ENCODE peak calls at places on chromosomes 3 and 15, in nine cellular contexts. One of them, this sample, is unnamed.
A peak's percentile ranks its signal among the peaks of the same experiment; 100 is the strongest.

GRCh38 chr3:181703701-181704420 is 7.9 kb upstream of the SOX2 start:
- DNase-seq in HFF-Myc: no peak
- DNase-seq in stimulated activated CD4-positive, alpha-beta T cell treated with anti-CD3 and anti-CD28 coated beads, Interleukin-2, amount 100 ng/mL, for 4 hours: no peak
- DNase-seq in GM23248: no peak
- DNase-seq in NB4: no peak
- DNase-seq in nephron progenitor cell: peak; percentile 30
- DNase-seq in fibroblast of lung: no peak
- DNase-seq in left colon: no peak
- DNase-seq in Caki2: no peak
- DNase-seq in this sample: no peak

GRCh38 chr3:184846500-184846899 is 34.5 kb downstream of the VPS8 start:
- DNase-seq in HFF-Myc: no peak
- DNase-seq in stimulated activated CD4-positive, alpha-beta T cell treated with anti-CD3 and anti-CD28 coated beads, Interleukin-2, amount 100 ng/mL, for 4 hours: no peak
- DNase-seq in GM23248: no peak
- DNase-seq in NB4: no peak
- DNase-seq in nephron progenitor cell: no peak
- DNase-seq in fibroblast of lung: no peak
- DNase-seq in left colon: no peak
- DNase-seq in Caki2: no peak
- DNase-seq in this sample: no peak

GRCh38 chr3:36511761-36512496 is 131.6 kb downstream of the STAC start:
- DNase-seq in HFF-Myc: no peak
- DNase-seq in stimulated activated CD4-positive, alpha-beta T cell treated with anti-CD3 and anti-CD28 coated beads, Interleukin-2, amount 100 ng/mL, for 4 hours: no peak
- DNase-seq in GM23248: no peak
- DNase-seq in NB4: no peak
- DNase-seq in nephron progenitor cell: no peak
- DNase-seq in fibroblast of lung: no peak
- DNase-seq in left colon: no peak
- DNase-seq in Caki2: no peak
- DNase-seq in this sample: no peak

GRCh38 chr3:186102687-186103086 is 6.2 kb downstream of the ETV5 start:
- DNase-seq in HFF-Myc: no peak
- DNase-seq in stimulated activated CD4-positive, alpha-beta T cell treated with anti-CD3 and anti-CD28 coated beads, Interleukin-2, amount 100 ng/mL, for 4 hours: no peak
- DNase-seq in GM23248: peak; percentile 34
- DNase-seq in NB4: no peak
- DNase-seq in nephron progenitor cell: no peak
- DNase-seq in fibroblast of lung: peak; percentile 62
- DNase-seq in left colon: no peak
- DNase-seq in Caki2: no peak
- DNase-seq in this sample: no peak

GRCh38 chr3:84961492-84962255 is 2.9 kb downstream of the CADM2 start:
- DNase-seq in HFF-Myc: no peak
- DNase-seq in stimulated activated CD4-positive, alpha-beta T cell treated with anti-CD3 and anti-CD28 coated beads, Interleukin-2, amount 100 ng/mL, for 4 hours: no peak
- DNase-seq in GM23248: no peak
- DNase-seq in NB4: no peak
- DNase-seq in nephron progenitor cell: peak; percentile 32
- DNase-seq in fibroblast of lung: no peak
- DNase-seq in left colon: no peak
- DNase-seq in Caki2: no peak
- DNase-seq in this sample: no peak

GRCh38 chr15:70390723-70391122 is 293.0 kb upstream of the TLE3 start:
- DNase-seq in HFF-Myc: no peak
- DNase-seq in stimulated activated CD4-positive, alpha-beta T cell treated with anti-CD3 and anti-CD28 coated beads, Interleukin-2, amount 100 ng/mL, for 4 hours: no peak
- DNase-seq in GM23248: no peak
- DNase-seq in NB4: no peak
- DNase-seq in nephron progenitor cell: no peak
- DNase-seq in fibroblast of lung: no peak
- DNase-seq in left colon: no peak
- DNase-seq in Caki2: no peak
- DNase-seq in this sample: no peak

GRCh38 chr3:107969994-107970896 is 120.6 kb downstream of the CD47 start:
- DNase-seq in HFF-Myc: no peak
- DNase-seq in stimulated activated CD4-positive, alpha-beta T cell treated with anti-CD3 and anti-CD28 coated beads, Interleukin-2, amount 100 ng/mL, for 4 hours: no peak
- DNase-seq in GM23248: peak; percentile 18
- DNase-seq in NB4: no peak
- DNase-seq in nephron progenitor cell: no peak
- DNase-seq in fibroblast of lung: peak; percentile 25
- DNase-seq in left colon: peak; percentile 40
- DNase-seq in Caki2: no peak
- DNase-seq in this sample: peak; percentile 61

GRCh38 chr3:71568217-71568616 is 15.3 kb downstream of the FOXP1 start:
- DNase-seq in HFF-Myc: no peak
- DNase-seq in stimulated activated CD4-positive, alpha-beta T cell treated with anti-CD3 and anti-CD28 coated beads, Interleukin-2, amount 100 ng/mL, for 4 hours: no peak
- DNase-seq in GM23248: no peak
- DNase-seq in NB4: no peak
- DNase-seq in nephron progenitor cell: no peak
- DNase-seq in fibroblast of lung: no peak
- DNase-seq in left colon: no peak
- DNase-seq in Caki2: no peak
- DNase-seq in this sample: no peak

GRCh38 chr3:129034650-129035049 is 25.9 kb upstream of the GP9 start:
- DNase-seq in HFF-Myc: no peak
- DNase-seq in stimulated activated CD4-positive, alpha-beta T cell treated with anti-CD3 and anti-CD28 coated beads, Interleukin-2, amount 100 ng/mL, for 4 hours: no peak
- DNase-seq in GM23248: no peak
- DNase-seq in NB4: no peak
- DNase-seq in nephron progenitor cell: no peak
- DNase-seq in fibroblast of lung: no peak
- DNase-seq in left colon: no peak
- DNase-seq in Caki2: no peak
- DNase-seq in this sample: no peak

GRCh38 chr3:98513736-98514135 is 9.0 kb downstream of the CLDND1 start:
- DNase-seq in HFF-Myc: no peak
- DNase-seq in stimulated activated CD4-positive, alpha-beta T cell treated with anti-CD3 and anti-CD28 coated beads, Interleukin-2, amount 100 ng/mL, for 4 hours: no peak
- DNase-seq in GM23248: no peak
- DNase-seq in NB4: no peak
- DNase-seq in nephron progenitor cell: no peak
- DNase-seq in fibroblast of lung: no peak
- DNase-seq in left colon: no peak
- DNase-seq in Caki2: no peak
- DNase-seq in this sample: no peak

GRCh38 chr3:194607592-194608386 is 25.4 kb downstream of the TMEM44 start:
- DNase-seq in HFF-Myc: no peak
- DNase-seq in stimulated activated CD4-positive, alpha-beta T cell treated with anti-CD3 and anti-CD28 coated beads, Interleukin-2, amount 100 ng/mL, for 4 hours: no peak
- DNase-seq in GM23248: no peak
- DNase-seq in NB4: no peak
- DNase-seq in nephron progenitor cell: no peak
- DNase-seq in fibroblast of lung: no peak
- DNase-seq in left colon: no peak
- DNase-seq in Caki2: no peak
- DNase-seq in this sample: no peak

GRCh38 chr3:179304605-179305004 is 18.2 kb upstream of the ZNF639 start:
- DNase-seq in HFF-Myc: no peak
- DNase-seq in stimulated activated CD4-positive, alpha-beta T cell treated with anti-CD3 and anti-CD28 coated beads, Interleukin-2, amount 100 ng/mL, for 4 hours: no peak
- DNase-seq in GM23248: peak; percentile 25
- DNase-seq in NB4: no peak
- DNase-seq in nephron progenitor cell: no peak
- DNase-seq in fibroblast of lung: no peak
- DNase-seq in left colon: no peak
- DNase-seq in Caki2: no peak
- DNase-seq in this sample: no peak

GRCh38 chr3:117011687-117012250 is 302.2 kb downstream of the TUSC7 start:
- DNase-seq in HFF-Myc: no peak
- DNase-seq in stimulated activated CD4-positive, alpha-beta T cell treated with anti-CD3 and anti-CD28 coated beads, Interleukin-2, amount 100 ng/mL, for 4 hours: no peak
- DNase-seq in GM23248: peak; percentile 70
- DNase-seq in NB4: peak; percentile 1
- DNase-seq in nephron progenitor cell: no peak
- DNase-seq in fibroblast of lung: no peak
- DNase-seq in left colon: no peak
- DNase-seq in Caki2: no peak
- DNase-seq in this sample: no peak

GRCh38 chr3:143847787-143848631 is at the start of gene SLC9A9:
- DNase-seq in HFF-Myc: peak; percentile 49
- DNase-seq in stimulated activated CD4-positive, alpha-beta T cell treated with anti-CD3 and anti-CD28 coated beads, Interleukin-2, amount 100 ng/mL, for 4 hours: peak; percentile 6
- DNase-seq in GM23248: peak; percentile 89
- DNase-seq in NB4: peak; percentile 56
- DNase-seq in nephron progenitor cell: peak; percentile 6
- DNase-seq in fibroblast of lung: peak; percentile 85
- DNase-seq in left colon: peak; percentile 29
- DNase-seq in Caki2: peak; percentile 39
- DNase-seq in this sample: no peak

GRCh38 chr3:161559177-161559998 is 62.8 kb downstream of the OTOL1 start:
- DNase-seq in HFF-Myc: no peak
- DNase-seq in stimulated activated CD4-positive, alpha-beta T cell treated with anti-CD3 and anti-CD28 coated beads, Interleukin-2, amount 100 ng/mL, for 4 hours: no peak
- DNase-seq in GM23248: peak; percentile 71
- DNase-seq in NB4: peak; percentile 53
- DNase-seq in nephron progenitor cell: peak; percentile 21
- DNase-seq in fibroblast of lung: peak; percentile 63
- DNase-seq in left colon: no peak
- DNase-seq in Caki2: peak; percentile 65
- DNase-seq in this sample: no peak

GRCh38 chr3:149021830-149022229 is 30.5 kb downstream of the GYG1 start:
- DNase-seq in HFF-Myc: no peak
- DNase-seq in stimulated activated CD4-positive, alpha-beta T cell treated with anti-CD3 and anti-CD28 coated beads, Interleukin-2, amount 100 ng/mL, for 4 hours: no peak
- DNase-seq in GM23248: no peak
- DNase-seq in NB4: no peak
- DNase-seq in nephron progenitor cell: no peak
- DNase-seq in fibroblast of lung: no peak
- DNase-seq in left colon: no peak
- DNase-seq in Caki2: no peak
- DNase-seq in this sample: no peak

GRCh38 chr15:62275818-62276217 is 110.7 kb upstream of the C2CD4B start:
- DNase-seq in HFF-Myc: no peak
- DNase-seq in stimulated activated CD4-positive, alpha-beta T cell treated with anti-CD3 and anti-CD28 coated beads, Interleukin-2, amount 100 ng/mL, for 4 hours: no peak
- DNase-seq in GM23248: no peak
- DNase-seq in NB4: no peak
- DNase-seq in nephron progenitor cell: no peak
- DNase-seq in fibroblast of lung: no peak
- DNase-seq in left colon: no peak
- DNase-seq in Caki2: no peak
- DNase-seq in this sample: no peak

GRCh38 chr3:30924763-30925162 is 30.3 kb upstream of the GADL1 start:
- DNase-seq in HFF-Myc: no peak
- DNase-seq in stimulated activated CD4-positive, alpha-beta T cell treated with anti-CD3 and anti-CD28 coated beads, Interleukin-2, amount 100 ng/mL, for 4 hours: no peak
- DNase-seq in GM23248: peak; percentile 43
- DNase-seq in NB4: no peak
- DNase-seq in nephron progenitor cell: no peak
- DNase-seq in fibroblast of lung: peak; percentile 35
- DNase-seq in left colon: no peak
- DNase-seq in Caki2: no peak
- DNase-seq in this sample: no peak

GRCh38 chr3:83033123-83033522 is 1271.7 kb upstream of the GBE1 start:
- DNase-seq in HFF-Myc: no peak
- DNase-seq in stimulated activated CD4-positive, alpha-beta T cell treated with anti-CD3 and anti-CD28 coated beads, Interleukin-2, amount 100 ng/mL, for 4 hours: no peak
- DNase-seq in GM23248: no peak
- DNase-seq in NB4: no peak
- DNase-seq in nephron progenitor cell: no peak
- DNase-seq in fibroblast of lung: peak; percentile 22
- DNase-seq in left colon: no peak
- DNase-seq in Caki2: peak; percentile 62
- DNase-seq in this sample: no peak

GRCh38 chr3:175193815-175194518 is 334.8 kb downstream of the NAALADL2 start:
- DNase-seq in HFF-Myc: peak; percentile 15
- DNase-seq in stimulated activated CD4-positive, alpha-beta T cell treated with anti-CD3 and anti-CD28 coated beads, Interleukin-2, amount 100 ng/mL, for 4 hours: no peak
- DNase-seq in GM23248: peak; percentile 78
- DNase-seq in NB4: no peak
- DNase-seq in nephron progenitor cell: no peak
- DNase-seq in fibroblast of lung: peak; percentile 16
- DNase-seq in left colon: no peak
- DNase-seq in Caki2: no peak
- DNase-seq in this sample: peak; percentile 77

GRCh38 chr3:123546133-123546755 is 38.6 kb downstream of the HACD2 start:
- DNase-seq in HFF-Myc: peak; percentile 22
- DNase-seq in stimulated activated CD4-positive, alpha-beta T cell treated with anti-CD3 and anti-CD28 coated beads, Interleukin-2, amount 100 ng/mL, for 4 hours: no peak
- DNase-seq in GM23248: peak; percentile 58
- DNase-seq in NB4: no peak
- DNase-seq in nephron progenitor cell: no peak
- DNase-seq in fibroblast of lung: peak; percentile 64
- DNase-seq in left colon: no peak
- DNase-seq in Caki2: no peak
- DNase-seq in this sample: no peak

GRCh38 chr15:34588046-34588674 is 4.7 kb upstream of the GOLGA8B start:
- DNase-seq in HFF-Myc: peak; percentile 62
- DNase-seq in stimulated activated CD4-positive, alpha-beta T cell treated with anti-CD3 and anti-CD28 coated beads, Interleukin-2, amount 100 ng/mL, for 4 hours: peak; percentile 58
- DNase-seq in GM23248: peak; percentile 88
- DNase-seq in NB4: peak; percentile 67
- DNase-seq in nephron progenitor cell: peak; percentile 52
- DNase-seq in fibroblast of lung: peak; percentile 88
- DNase-seq in left colon: peak; percentile 46
- DNase-seq in Caki2: peak; percentile 73
- DNase-seq in this sample: no peak

GRCh38 chr3:58417075-58417474 is 16.6 kb downstream of the PDHB start:
- DNase-seq in HFF-Myc: no peak
- DNase-seq in stimulated activated CD4-positive, alpha-beta T cell treated with anti-CD3 and anti-CD28 coated beads, Interleukin-2, amount 100 ng/mL, for 4 hours: no peak
- DNase-seq in GM23248: no peak
- DNase-seq in NB4: no peak
- DNase-seq in nephron progenitor cell: no peak
- DNase-seq in fibroblast of lung: no peak
- DNase-seq in left colon: no peak
- DNase-seq in Caki2: no peak
- DNase-seq in this sample: no peak

GRCh38 chr3:89155811-89156210 is 48.4 kb downstream of the EPHA3 start:
- DNase-seq in HFF-Myc: no peak
- DNase-seq in stimulated activated CD4-positive, alpha-beta T cell treated with anti-CD3 and anti-CD28 coated beads, Interleukin-2, amount 100 ng/mL, for 4 hours: no peak
- DNase-seq in GM23248: no peak
- DNase-seq in NB4: no peak
- DNase-seq in nephron progenitor cell: no peak
- DNase-seq in fibroblast of lung: no peak
- DNase-seq in left colon: no peak
- DNase-seq in Caki2: no peak
- DNase-seq in this sample: no peak

GRCh38 chr3:40505599-40506462 is at the start of gene ZNF620:
- DNase-seq in HFF-Myc: no peak
- DNase-seq in stimulated activated CD4-positive, alpha-beta T cell treated with anti-CD3 and anti-CD28 coated beads, Interleukin-2, amount 100 ng/mL, for 4 hours: peak; percentile 32
- DNase-seq in GM23248: peak; percentile 50
- DNase-seq in NB4: peak; percentile 85
- DNase-seq in nephron progenitor cell: peak; percentile 86
- DNase-seq in fibroblast of lung: peak; percentile 59
- DNase-seq in left colon: peak; percentile 81
- DNase-seq in Caki2: peak; percentile 71
- DNase-seq in this sample: peak; percentile 73

GRCh38 chr3:171715155-171715554 is 95.1 kb downstream of the PLD1 start:
- DNase-seq in HFF-Myc: no peak
- DNase-seq in stimulated activated CD4-positive, alpha-beta T cell treated with anti-CD3 and anti-CD28 coated beads, Interleukin-2, amount 100 ng/mL, for 4 hours: no peak
- DNase-seq in GM23248: no peak
- DNase-seq in NB4: no peak
- DNase-seq in nephron progenitor cell: no peak
- DNase-seq in fibroblast of lung: no peak
- DNase-seq in left colon: no peak
- DNase-seq in Caki2: no peak
- DNase-seq in this sample: no peak

GRCh38 chr3:120450261-120450913 is 405 bp downstream of the FSTL1 start:
- DNase-seq in HFF-Myc: no peak
- DNase-seq in stimulated activated CD4-positive, alpha-beta T cell treated with anti-CD3 and anti-CD28 coated beads, Interleukin-2, amount 100 ng/mL, for 4 hours: no peak
- DNase-seq in GM23248: peak; percentile 64
- DNase-seq in NB4: peak; percentile 17
- DNase-seq in nephron progenitor cell: peak; percentile 51
- DNase-seq in fibroblast of lung: peak; percentile 46
- DNase-seq in left colon: no peak
- DNase-seq in Caki2: peak; percentile 7
- DNase-seq in this sample: peak; percentile 34

GRCh38 chr3:155585384-155585783 is 159.5 kb downstream of the PLCH1 start:
- DNase-seq in HFF-Myc: no peak
- DNase-seq in stimulated activated CD4-positive, alpha-beta T cell treated with anti-CD3 and anti-CD28 coated beads, Interleukin-2, amount 100 ng/mL, for 4 hours: no peak
- DNase-seq in GM23248: peak; percentile 13
- DNase-seq in NB4: no peak
- DNase-seq in nephron progenitor cell: no peak
- DNase-seq in fibroblast of lung: no peak
- DNase-seq in left colon: no peak
- DNase-seq in Caki2: no peak
- DNase-seq in this sample: no peak

GRCh38 chr3:171950373-171950772 is 89.0 kb upstream of the FNDC3B start:
- DNase-seq in HFF-Myc: no peak
- DNase-seq in stimulated activated CD4-positive, alpha-beta T cell treated with anti-CD3 and anti-CD28 coated beads, Interleukin-2, amount 100 ng/mL, for 4 hours: no peak
- DNase-seq in GM23248: peak; percentile 72
- DNase-seq in NB4: peak; percentile 67
- DNase-seq in nephron progenitor cell: no peak
- DNase-seq in fibroblast of lung: peak; percentile 53
- DNase-seq in left colon: no peak
- DNase-seq in Caki2: peak; percentile 32
- DNase-seq in this sample: peak; percentile 65

This sample was measured in PC-9.